ENCODE peak calls at places on chromosomes 1 and 21, in five cellular contexts. One of them, this sample, is unnamed.
A peak's percentile ranks its signal among the peaks of the same experiment; 100 is the strongest.

GRCh38 chr1:101613549-101613948 is 376.7 kb downstream of the S1PR1 start:
- DNase-seq in AG04450: no peak
- DNase-seq in choroid plexus epithelial cell: peak; percentile 7
- DNase-seq in breast epithelium: no peak
- DNase-seq in astrocyte of the spinal cord: no peak
- DNase-seq in this sample: peak; percentile 4

GRCh38 chr1:34868230-34869049 is 8.9 kb upstream of the SMIM12 start:
- DNase-seq in AG04450: no peak
- DNase-seq in choroid plexus epithelial cell: no peak
- DNase-seq in breast epithelium: no peak
- DNase-seq in astrocyte of the spinal cord: no peak
- DNase-seq in this sample: no peak

GRCh38 chr1:116762281-116762680 is 8.1 kb downstream of the CD2 start:
- DNase-seq in AG04450: no peak
- DNase-seq in choroid plexus epithelial cell: no peak
- DNase-seq in breast epithelium: no peak
- DNase-seq in astrocyte of the spinal cord: no peak
- DNase-seq in this sample: no peak

GRCh38 chr1:235858784-235859183 is 7.9 kb downstream of the LYST start:
- DNase-seq in AG04450: no peak
- DNase-seq in choroid plexus epithelial cell: no peak
- DNase-seq in breast epithelium: no peak
- DNase-seq in astrocyte of the spinal cord: no peak
- DNase-seq in this sample: no peak

GRCh38 chr1:44609412-44609767 is 64.9 kb downstream of the TMEM53 start:
- DNase-seq in AG04450: no peak
- DNase-seq in choroid plexus epithelial cell: peak; percentile 55
- DNase-seq in breast epithelium: no peak
- DNase-seq in astrocyte of the spinal cord: peak; percentile 47
- DNase-seq in this sample: peak; percentile 46

GRCh38 chr1:71428029-71428428 is 347.2 kb upstream of the ZRANB2 start:
- DNase-seq in AG04450: no peak
- DNase-seq in choroid plexus epithelial cell: no peak
- DNase-seq in breast epithelium: no peak
- DNase-seq in astrocyte of the spinal cord: no peak
- DNase-seq in this sample: no peak

GRCh38 chr1:172167801-172168596 is 252.5 kb upstream of the C1orf105 start:
- DNase-seq in AG04450: no peak
- DNase-seq in choroid plexus epithelial cell: peak; percentile 81
- DNase-seq in breast epithelium: no peak
- DNase-seq in astrocyte of the spinal cord: peak; percentile 91
- DNase-seq in this sample: peak; percentile 92

GRCh38 chr1:218683224-218683623 is 338.1 kb downstream of the TGFB2 start:
- DNase-seq in AG04450: no peak
- DNase-seq in choroid plexus epithelial cell: peak; percentile 75
- DNase-seq in breast epithelium: no peak
- DNase-seq in astrocyte of the spinal cord: peak; percentile 60
- DNase-seq in this sample: no peak

GRCh38 chr1:9500756-9501754 is 38.2 kb upstream of the SLC25A33 start:
- DNase-seq in AG04450: no peak
- DNase-seq in choroid plexus epithelial cell: no peak
- DNase-seq in breast epithelium: no peak
- DNase-seq in astrocyte of the spinal cord: no peak
- DNase-seq in this sample: no peak

GRCh38 chr1:1678581-1679380 is 13.8 kb downstream of the SLC35E2B start:
- DNase-seq in AG04450: no peak
- DNase-seq in choroid plexus epithelial cell: no peak
- DNase-seq in breast epithelium: no peak
- DNase-seq in astrocyte of the spinal cord: no peak
- DNase-seq in this sample: no peak

GRCh38 chr1:65581120-65581519 is 160.7 kb downstream of the LEPR start:
- DNase-seq in AG04450: no peak
- DNase-seq in choroid plexus epithelial cell: peak; percentile 33
- DNase-seq in breast epithelium: no peak
- DNase-seq in astrocyte of the spinal cord: no peak
- DNase-seq in this sample: peak; percentile 10

GRCh38 chr21:46550511-46550941 is 54.4 kb downstream of the S100B start:
- DNase-seq in AG04450: no peak
- DNase-seq in choroid plexus epithelial cell: no peak
- DNase-seq in breast epithelium: peak; percentile 17
- DNase-seq in astrocyte of the spinal cord: no peak
- DNase-seq in this sample: no peak

GRCh38 chr1:50735443-50735842 is 224.6 kb downstream of the FAF1 start:
- DNase-seq in AG04450: no peak
- DNase-seq in choroid plexus epithelial cell: peak; percentile 60
- DNase-seq in breast epithelium: no peak
- DNase-seq in astrocyte of the spinal cord: peak; percentile 46
- DNase-seq in this sample: peak; percentile 56

GRCh38 chr1:15881961-15882360 is 34.5 kb downstream of the SPEN start:
- DNase-seq in AG04450: no peak
- DNase-seq in choroid plexus epithelial cell: no peak
- DNase-seq in breast epithelium: no peak
- DNase-seq in astrocyte of the spinal cord: no peak
- DNase-seq in this sample: no peak

GRCh38 chr21:33266784-33267135 is 593 bp downstream of the IL10RB start:
- DNase-seq in AG04450: no peak
- DNase-seq in choroid plexus epithelial cell: no peak
- DNase-seq in breast epithelium: no peak
- DNase-seq in astrocyte of the spinal cord: no peak
- DNase-seq in this sample: no peak

GRCh38 chr1:235714205-235714897 is 64.8 kb upstream of the GNG4 start:
- DNase-seq in AG04450: no peak
- DNase-seq in choroid plexus epithelial cell: no peak
- DNase-seq in breast epithelium: no peak
- DNase-seq in astrocyte of the spinal cord: no peak
- DNase-seq in this sample: no peak

GRCh38 chr1:115980156-115980555 is 3.8 kb downstream of the SLC22A15 start:
- DNase-seq in AG04450: no peak
- DNase-seq in choroid plexus epithelial cell: no peak
- DNase-seq in breast epithelium: no peak
- DNase-seq in astrocyte of the spinal cord: no peak
- DNase-seq in this sample: no peak

GRCh38 chr1:15919316-15919715 is 56.6 kb downstream of the ZBTB17 start:
- DNase-seq in AG04450: peak; percentile 33
- DNase-seq in choroid plexus epithelial cell: peak; percentile 86
- DNase-seq in breast epithelium: no peak
- DNase-seq in astrocyte of the spinal cord: peak; percentile 82
- DNase-seq in this sample: peak; percentile 70

GRCh38 chr1:246698466-246699094 is 25.6 kb upstream of the SCCPDH start:
- DNase-seq in AG04450: no peak
- DNase-seq in choroid plexus epithelial cell: no peak
- DNase-seq in breast epithelium: no peak
- DNase-seq in astrocyte of the spinal cord: no peak
- DNase-seq in this sample: no peak

GRCh38 chr1:114745351-114745750 is 12.4 kb downstream of the CSDE1 start:
- DNase-seq in AG04450: no peak
- DNase-seq in choroid plexus epithelial cell: no peak
- DNase-seq in breast epithelium: no peak
- DNase-seq in astrocyte of the spinal cord: peak; percentile 63
- DNase-seq in this sample: peak; percentile 30

GRCh38 chr1:212600071-212600915 is 8.3 kb upstream of the ATF3 start:
- DNase-seq in AG04450: no peak
- DNase-seq in choroid plexus epithelial cell: no peak
- DNase-seq in breast epithelium: no peak
- DNase-seq in astrocyte of the spinal cord: no peak
- DNase-seq in this sample: no peak

GRCh38 chr1:101408212-101409042 is 171.6 kb downstream of the S1PR1 start:
- DNase-seq in AG04450: no peak
- DNase-seq in choroid plexus epithelial cell: no peak
- DNase-seq in breast epithelium: no peak
- DNase-seq in astrocyte of the spinal cord: no peak
- DNase-seq in this sample: no peak

GRCh38 chr1:222250376-222250775 is 297.5 kb downstream of the HHIPL2 start:
- DNase-seq in AG04450: no peak
- DNase-seq in choroid plexus epithelial cell: no peak
- DNase-seq in breast epithelium: no peak
- DNase-seq in astrocyte of the spinal cord: no peak
- DNase-seq in this sample: no peak

GRCh38 chr1:218646288-218646687 is 301.2 kb downstream of the TGFB2 start:
- DNase-seq in AG04450: no peak
- DNase-seq in choroid plexus epithelial cell: no peak
- DNase-seq in breast epithelium: no peak
- DNase-seq in astrocyte of the spinal cord: no peak
- DNase-seq in this sample: no peak

GRCh38 chr1:98133151-98133550 is 212.3 kb upstream of the DPYD start:
- DNase-seq in AG04450: no peak
- DNase-seq in choroid plexus epithelial cell: no peak
- DNase-seq in breast epithelium: no peak
- DNase-seq in astrocyte of the spinal cord: no peak
- DNase-seq in this sample: no peak

GRCh38 chr1:22816063-22816775 is 105.6 kb downstream of the EPHB2 start:
- DNase-seq in AG04450: no peak
- DNase-seq in choroid plexus epithelial cell: no peak
- DNase-seq in breast epithelium: no peak
- DNase-seq in astrocyte of the spinal cord: no peak
- DNase-seq in this sample: no peak

GRCh38 chr21:45841033-45841432 is 140.5 kb upstream of the COL6A1 start:
- DNase-seq in AG04450: no peak
- DNase-seq in choroid plexus epithelial cell: no peak
- DNase-seq in breast epithelium: no peak
- DNase-seq in astrocyte of the spinal cord: peak; percentile 4
- DNase-seq in this sample: no peak

DNA sequence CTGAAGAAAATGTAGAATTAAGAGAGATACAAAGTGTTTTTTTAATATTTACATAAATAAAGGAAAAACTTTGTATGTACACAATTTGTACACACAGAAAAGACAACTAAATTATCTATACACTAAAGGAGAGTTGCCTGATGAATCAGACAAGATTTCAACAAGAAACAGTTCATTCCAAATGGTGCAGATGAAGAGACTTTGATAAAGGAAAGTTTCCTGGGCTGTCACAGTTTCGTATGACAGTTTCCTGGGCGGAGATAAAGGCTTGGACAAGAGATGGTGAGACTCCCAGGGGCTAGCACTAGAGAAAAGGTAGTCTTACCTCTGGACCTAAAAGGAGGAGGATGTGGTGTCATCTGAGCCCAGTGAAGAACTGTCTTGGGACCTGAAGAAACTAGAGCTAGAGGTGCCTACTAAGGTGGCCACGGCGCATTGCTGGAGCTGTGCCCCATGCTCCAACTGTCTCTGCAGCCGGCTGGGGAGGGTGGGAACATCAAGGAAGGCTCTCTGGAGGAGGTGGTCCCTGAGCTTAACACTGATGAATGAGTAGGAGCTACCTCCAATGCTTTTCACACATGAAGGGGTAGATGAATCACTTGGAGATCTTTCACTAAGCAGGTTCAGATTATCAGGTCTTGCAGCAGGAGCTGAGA is 32.2 kb downstream of the ETS2 start:
- DNase-seq in AG04450: no peak
- DNase-seq in choroid plexus epithelial cell: no peak
- DNase-seq in breast epithelium: no peak
- DNase-seq in astrocyte of the spinal cord: no peak
- DNase-seq in this sample: no peak
- H3K4me3 ChIP-seq in AG04450: no peak overlapping the region
- H3K4me3 ChIP-seq in choroid plexus epithelial cell: no peak overlapping the region
- H3K4me3 ChIP-seq in breast epithelium: no peak overlapping the region
- H3K4me3 ChIP-seq in astrocyte of the spinal cord: no peak overlapping the region
- H3K4me3 ChIP-seq in this sample: no peak overlapping the region

GRCh38 chr1:47331875-47332274 is 1.7 kb upstream of the CMPK1 start:
- DNase-seq in AG04450: no peak
- DNase-seq in choroid plexus epithelial cell: no peak
- DNase-seq in breast epithelium: no peak
- DNase-seq in astrocyte of the spinal cord: no peak
- DNase-seq in this sample: no peak
- H3K4me3 ChIP-seq in AG04450: no peak overlapping the region
- H3K4me3 ChIP-seq in choroid plexus epithelial cell: no peak overlapping the region
- H3K4me3 ChIP-seq in breast epithelium: no peak overlapping the region
- H3K4me3 ChIP-seq in astrocyte of the spinal cord: no peak overlapping the region
- H3K4me3 ChIP-seq in this sample: no peak overlapping the region

DNA sequence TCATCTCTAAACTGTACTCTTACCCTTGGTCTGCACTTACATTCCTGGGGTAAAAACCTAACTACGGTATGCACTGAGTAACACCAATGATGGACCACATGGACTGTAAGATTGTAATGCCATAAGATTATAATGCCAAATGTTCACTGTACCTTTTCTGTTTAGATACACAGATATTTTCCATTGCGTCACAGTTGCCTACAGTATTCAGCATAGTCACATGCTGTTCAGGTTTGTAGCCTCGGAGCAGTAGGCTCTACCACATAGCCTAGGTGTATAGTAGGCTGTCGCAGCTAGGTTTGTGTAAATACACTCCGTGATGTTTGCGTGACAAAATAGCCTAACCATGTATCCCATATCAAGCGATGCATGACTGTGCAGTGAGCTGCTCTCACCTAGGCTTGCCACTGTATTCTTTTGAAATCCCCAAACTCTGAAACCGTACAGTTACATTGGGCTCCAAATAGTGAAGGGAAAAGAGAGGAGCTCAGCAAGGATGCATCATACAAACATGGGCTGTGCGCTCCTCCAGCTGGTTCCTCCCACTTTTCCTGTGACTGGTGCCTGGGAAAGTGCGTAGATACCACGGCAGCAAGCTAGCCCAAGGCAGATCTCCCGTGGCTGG is 35.2 kb downstream of the CFAP57 start:
- DNase-seq in AG04450: peak; percentile 15
- DNase-seq in choroid plexus epithelial cell: peak; percentile 87
- DNase-seq in breast epithelium: no peak
- DNase-seq in astrocyte of the spinal cord: peak; percentile 22
- DNase-seq in this sample: peak; percentile 82
- H3K4me3 ChIP-seq in AG04450: peak overlapping the region; percentile 4
- H3K4me3 ChIP-seq in choroid plexus epithelial cell: peak overlapping the region; percentile 40
- H3K4me3 ChIP-seq in breast epithelium: no peak overlapping the region
- H3K4me3 ChIP-seq in astrocyte of the spinal cord: no peak overlapping the region
- H3K4me3 ChIP-seq in this sample: peak overlapping the region; percentile 28

DNA sequence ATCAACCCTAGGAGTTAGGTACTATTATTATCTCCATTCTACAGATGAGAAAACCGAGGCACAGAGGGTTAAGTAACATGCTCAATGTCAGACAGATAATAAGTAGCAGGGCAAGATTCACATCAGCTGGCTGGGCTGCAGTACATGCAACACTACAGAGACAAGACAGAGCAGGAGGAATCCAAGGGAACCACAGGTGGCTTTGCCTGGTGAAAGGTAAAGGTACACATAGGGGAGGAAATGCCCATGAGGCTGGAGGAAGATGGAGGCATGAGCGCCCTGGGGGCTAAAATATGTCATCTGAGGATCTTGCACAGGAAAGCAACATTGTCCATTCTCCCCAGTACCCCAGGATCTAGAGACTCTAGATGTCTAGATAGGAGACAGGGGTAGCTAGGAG is 8.4 kb downstream of the ZBTB21 start:
- DNase-seq in AG04450: no peak
- DNase-seq in choroid plexus epithelial cell: no peak
- DNase-seq in breast epithelium: no peak
- DNase-seq in astrocyte of the spinal cord: no peak
- DNase-seq in this sample: no peak
- H3K4me3 ChIP-seq in AG04450: no peak overlapping the region
- H3K4me3 ChIP-seq in choroid plexus epithelial cell: no peak overlapping the region
- H3K4me3 ChIP-seq in breast epithelium: no peak overlapping the region
- H3K4me3 ChIP-seq in astrocyte of the spinal cord: no peak overlapping the region
- H3K4me3 ChIP-seq in this sample: no peak overlapping the region

DNA sequence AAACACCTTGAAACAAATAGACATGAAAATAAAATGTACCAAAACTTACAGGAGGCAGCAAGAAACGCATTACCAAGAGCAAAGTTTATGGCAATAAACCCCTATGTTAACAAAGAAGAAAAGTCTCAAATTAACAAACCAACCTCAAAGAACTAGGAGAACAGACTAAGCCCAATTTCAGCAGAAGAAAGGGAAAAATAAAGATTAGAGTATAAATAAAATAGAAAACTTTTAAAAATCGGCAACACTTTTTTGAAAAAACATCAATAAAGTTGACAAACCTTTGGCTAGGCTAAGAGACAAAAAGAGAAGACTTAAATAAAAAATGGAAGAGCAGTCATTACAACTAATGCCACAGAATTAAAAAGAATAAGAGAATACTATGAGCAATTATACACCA is 42.7 kb downstream of the SLC30A10 start:
- DNase-seq in AG04450: no peak
- DNase-seq in choroid plexus epithelial cell: no peak
- DNase-seq in breast epithelium: no peak
- DNase-seq in astrocyte of the spinal cord: no peak
- DNase-seq in this sample: no peak
- H3K4me3 ChIP-seq in AG04450: no peak overlapping the region
- H3K4me3 ChIP-seq in choroid plexus epithelial cell: no peak overlapping the region
- H3K4me3 ChIP-seq in breast epithelium: no peak overlapping the region
- H3K4me3 ChIP-seq in astrocyte of the spinal cord: no peak overlapping the region
- H3K4me3 ChIP-seq in this sample: no peak overlapping the region

This sample was measured in fibroblast of pulmonary artery.